ENCODE peak calls at places on chromosome 9, in seven cellular contexts. O is tibial artery, L is endothelial cell, S is sigmoid colon, N is astrocyte, V is Caco-2, F is PC-3. Q is an unnamed sample.

GRCh38 chr9:137383453-137384115 is 39.4 kb downstream of the EXD3 start:
- DNase-seq in V (peak), O (no peak), S (peak), L (no peak), N (no peak), F (no peak), Q (no peak)

GRCh38 chr9:92639791-92640271 is 30.1 kb downstream of the IPPK start:
- DNase-seq in F (no peak), V (no peak), N (no peak), S (peak), L (no peak), O (no peak), Q (no peak)

GRCh38 chr9:91795500-91796241 is 154.4 kb downstream of the ROR2 start:
- DNase-seq in S (peak), V (no peak), F (peak), L (no peak), O (no peak), N (no peak), Q (no peak)

GRCh38 chr9:95206143-95206542 is 111.4 kb downstream of the FANCC start:
- DNase-seq in N (peak), O (no peak), S (no peak), L (no peak), V (no peak), F (no peak), Q (no peak)

GRCh38 chr9:116149844-116150243 is 3.7 kb upstream of the PAPPA start:
- DNase-seq in S (no peak), L (peak), N (no peak), F (peak), V (peak), O (no peak), Q (no peak)

GRCh38 chr9:89888677-89889076 is 283.9 kb downstream of the GADD45G start:
- DNase-seq in N (no peak), L (no peak), O (no peak), F (no peak), V (no peak), S (no peak), Q (no peak)

GRCh38 chr9:93501406-93501805 is 48.0 kb upstream of the FAM120AOS start:
- DNase-seq in F (no peak), O (no peak), S (no peak), L (no peak), V (no peak), N (peak), Q (no peak)

GRCh38 chr9:137162505-137163100 is 7.2 kb downstream of the LRRC26 start:
- DNase-seq in L (no peak), O (no peak), V (peak), S (no peak), F (no peak), N (no peak), Q (no peak)

GRCh38 chr9:77455312-77455927 is 192.7 kb downstream of the GNA14 start:
- DNase-seq in N (no peak), F (peak), O (no peak), S (no peak), L (peak), V (no peak), Q (no peak)

GRCh38 chr9:7489018-7489417 is 310.6 kb downstream of the DMAC1 start:
- DNase-seq in F (no peak), L (no peak), S (no peak), V (no peak), O (no peak), N (no peak), Q (no peak)

GRCh38 chr9:131104016-131104740 is 7.8 kb downstream of the AIF1L start:
- DNase-seq in F (no peak), O (no peak), N (no peak), V (no peak), S (no peak), L (no peak), Q (no peak)

GRCh38 chr9:104900871-104901270 is 27.1 kb downstream of the ABCA1 start:
- DNase-seq in F (no peak), L (no peak), O (no peak), S (no peak), V (no peak), N (no peak), Q (no peak)

GRCh38 chr9:119009253-119009652 is 360.0 kb downstream of the BRINP1 start:
- DNase-seq in V (no peak), L (no peak), O (no peak), N (peak), F (no peak), S (no peak), Q (no peak)

GRCh38 chr9:16417749-16418148 is 452.7 kb downstream of the BNC2 start:
- DNase-seq in O (no peak), V (no peak), N (peak), S (no peak), L (no peak), F (no peak), Q (no peak)

GRCh38 chr9:114452219-114453169 is 52.8 kb downstream of the WHRN start:
- DNase-seq in L (no peak), V (no peak), O (no peak), N (no peak), S (no peak), F (no peak), Q (no peak)

GRCh38 chr9:133255371-133255940 is 19.5 kb downstream of the ABO start:
- DNase-seq in L (no peak), V (no peak), F (no peak), O (no peak), N (no peak), S (no peak), Q (no peak)

GRCh38 chr9:36431078-36431477 is 31.0 kb upstream of the RNF38 start:
- DNase-seq in S (no peak), O (no peak), F (no peak), L (no peak), V (no peak), N (no peak), Q (no peak)

GRCh38 chr9:118003240-118003639 is 299.0 kb downstream of the TLR4 start:
- DNase-seq in N (no peak), F (no peak), O (no peak), S (no peak), V (no peak), L (no peak), Q (no peak)

GRCh38 chr9:72661401-72662135 is 140.2 kb downstream of the TMC1 start:
- DNase-seq in V (no peak), L (no peak), S (no peak), O (no peak), N (peak), F (no peak), Q (no peak)

GRCh38 chr9:22116751-22117150 is 107.6 kb upstream of the CDKN2B start:
- DNase-seq in L (no peak), O (no peak), F (no peak), S (no peak), V (no peak), N (no peak), Q (no peak)

GRCh38 chr9:134419684-134420076 is 93.4 kb downstream of the RXRA start:
- DNase-seq in L (peak), V (peak), S (no peak), N (no peak), O (no peak), F (peak), Q (no peak)

GRCh38 chr9:94903961-94904421 is 177.5 kb downstream of the AOPEP start:
- DNase-seq in O (no peak), V (no peak), S (no peak), F (no peak), L (no peak), N (peak), Q (no peak)

GRCh38 chr9:95497772-95498171 is 19.0 kb downstream of the PTCH1 start:
- DNase-seq in N (no peak), V (no peak), S (no peak), O (no peak), F (no peak), L (no peak), Q (no peak)

GRCh38 chr9:100575765-100576368 is 2.0 kb upstream of the CAVIN4 start:
- DNase-seq in F (peak), V (no peak), S (no peak), L (no peak), O (no peak), N (peak), Q (no peak)

GRCh38 chr9:133371261-133371711 is 4.6 kb downstream of the SURF4 start:
- DNase-seq in V (no peak), N (peak), F (no peak), L (no peak), O (no peak), S (no peak), Q (peak)

GRCh38 chr9:89422151-89422918 is 75.6 kb downstream of the SEMA4D start:
- DNase-seq in O (no peak), F (peak), N (peak), L (no peak), S (no peak), V (no peak), Q (no peak)

GRCh38 chr9:75896193-75896592 is 5.7 kb downstream of the PCSK5 start:
- DNase-seq in L (no peak), N (no peak), O (no peak), S (no peak), F (no peak), V (no peak), Q (no peak)

GRCh38 chr9:35112257-35113020 is 3.2 kb downstream of the ATOSB start:
- DNase-seq in O (peak), S (no peak), L (no peak), V (peak), N (peak), F (peak), Q (no peak)

GRCh38 chr9:84140535-84141101 is 160.0 kb downstream of the RMI1 start:
- DNase-seq in F (no peak), L (peak), V (no peak), O (no peak), S (no peak), N (peak), Q (no peak)

GRCh38 chr9:122127396-122127798 is 32.2 kb downstream of the NDUFA8 start:
- DNase-seq in V (no peak), F (no peak), O (peak), S (peak), L (no peak), N (no peak), Q (no peak)

GRCh38 chr9:29999645-30000044 is 2384.8 kb upstream of the ACO1 start:
- DNase-seq in L (no peak), O (no peak), F (no peak), S (no peak), V (no peak), N (no peak), Q (no peak)

GRCh38 chr9:91837982-91838731 is 111.9 kb downstream of the ROR2 start:
- DNase-seq in V (no peak), F (peak), O (peak), L (no peak), S (peak), N (peak), Q (no peak)

GRCh38 chr9:78295731-78296130 is 1.2 kb upstream of the PSAT1 start:
- DNase-seq in S (no peak), V (no peak), F (no peak), O (no peak), N (no peak), L (no peak), Q (no peak)

GRCh38 chr9:104747245-104747564 is 278 bp upstream of the NIPSNAP3A start:
- DNase-seq in N (no peak), S (no peak), V (no peak), F (peak), O (no peak), L (no peak), Q (no peak)

GRCh38 chr9:97819735-97820134 is 33.3 kb upstream of the FOXE1 start:
- DNase-seq in F (no peak), V (no peak), S (no peak), N (no peak), L (no peak), O (no peak), Q (no peak)
- TF ChIP-seq CTCF in F (no peak), V (no peak), S (no peak), N (no peak), L (no peak), O (no peak), Q (no peak)

DNA sequence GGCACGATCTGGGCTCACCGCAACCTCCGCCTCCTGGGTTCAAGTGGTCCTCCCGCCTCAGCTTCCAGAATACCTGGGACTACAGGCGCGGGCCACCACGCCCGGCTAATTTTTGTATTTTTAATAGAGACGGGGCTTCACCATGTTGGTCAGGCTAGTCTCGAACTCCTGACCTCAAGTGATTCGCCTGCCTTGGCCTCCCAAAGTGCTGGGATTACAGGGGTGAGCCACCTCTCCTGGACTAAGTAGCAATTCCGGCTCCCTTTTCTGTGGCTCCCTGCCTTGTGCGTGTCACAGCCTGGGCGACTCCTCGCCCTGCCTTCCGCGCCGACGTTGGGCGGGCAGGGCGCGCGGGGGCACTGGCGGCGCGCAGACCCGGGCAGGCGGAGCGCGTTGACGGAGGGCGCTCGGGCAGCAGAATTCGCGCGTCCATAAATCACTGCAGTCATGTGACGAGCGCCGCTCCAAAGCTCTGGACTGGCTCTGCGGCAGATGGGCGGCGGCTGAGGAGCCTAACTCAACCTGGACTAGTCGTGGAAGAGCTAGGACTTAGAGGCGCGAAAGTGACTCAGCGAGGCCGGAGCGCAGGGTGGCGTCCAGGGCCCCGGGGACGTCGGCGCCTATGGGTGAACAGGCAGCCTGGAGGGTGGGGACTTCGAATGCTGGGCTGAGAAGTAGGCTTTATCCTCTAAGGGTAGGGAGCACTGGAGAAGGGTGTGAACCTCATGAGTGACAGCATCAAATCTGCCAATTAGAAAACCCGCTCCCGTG is 1.4 kb upstream of the CIZ1 start:
- DNase-seq in O (peak), L (peak), F (peak), V (peak), N (peak), S (peak), Q (peak)
- TF ChIP-seq CTCF in O (peak), L (peak), F (peak), V (no peak), N (no peak), S (no peak), Q (peak)

DNA sequence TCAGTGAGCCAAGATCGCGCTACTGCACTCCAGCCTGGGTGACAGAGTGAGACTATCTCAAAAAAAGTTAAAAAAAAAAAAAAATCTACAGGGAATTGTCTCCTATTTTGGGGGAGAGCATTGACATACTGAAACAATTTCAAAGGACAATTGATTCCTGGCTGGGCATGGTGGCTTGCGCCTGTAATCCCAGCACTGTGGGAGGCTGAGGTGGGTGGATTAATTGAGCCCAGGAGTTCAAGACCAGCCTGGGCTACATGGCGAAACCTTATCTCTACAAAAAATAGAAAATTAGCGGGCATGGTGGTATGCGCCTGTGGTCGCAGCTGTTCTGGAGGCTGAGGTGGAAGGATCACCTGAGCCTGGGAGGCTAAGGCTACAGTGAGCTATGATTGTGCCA is 30.6 kb downstream of the GPR107 start:
- DNase-seq in O (no peak), V (no peak), F (no peak), N (no peak), L (no peak), S (peak), Q (no peak)
- TF ChIP-seq CTCF in O (no peak), V (no peak), F (no peak), N (no peak), L (no peak), S (no peak), Q (no peak)

GRCh38 chr9:13478637-13479036 is 199.1 kb upstream of the MPDZ start:
- DNase-seq in S (no peak), V (no peak), L (no peak), N (peak), O (no peak), F (no peak), Q (no peak)

GRCh38 chr9:13481274-13481673 is 201.8 kb upstream of the MPDZ start:
- DNase-seq in O (no peak), V (no peak), N (peak), S (no peak), L (no peak), F (no peak), Q (no peak)

GRCh38 chr9:13480688-13481087 is 201.2 kb upstream of the MPDZ start:
- DNase-seq in S (no peak), O (no peak), N (peak), F (no peak), V (no peak), L (no peak), Q (no peak)

GRCh38 chr9:13478235-13478634 is 198.7 kb upstream of the MPDZ start:
- DNase-seq in F (peak), N (peak), V (no peak), L (no peak), S (no peak), O (no peak), Q (no peak)

DNA sequence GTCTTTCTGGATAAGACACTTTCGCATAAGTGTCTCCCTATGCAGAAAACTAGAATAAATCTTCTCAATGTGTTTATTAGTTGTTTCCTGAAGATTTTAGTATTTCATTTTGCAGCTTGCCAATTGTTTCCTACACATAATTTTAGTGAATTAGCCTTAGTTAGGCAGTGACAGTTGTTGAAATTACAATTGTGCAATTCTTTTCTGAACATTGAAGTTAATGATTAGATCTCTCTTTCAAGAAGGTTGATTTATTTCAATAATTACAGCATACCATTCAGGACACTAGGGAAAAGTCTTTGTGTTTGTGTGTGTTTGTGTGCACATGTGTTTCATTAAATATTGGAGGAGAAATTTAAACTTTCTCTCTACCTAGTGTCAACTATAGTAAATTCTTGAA is 199.6 kb upstream of the MPDZ start:
- DNase-seq in V (no peak), N (no peak), L (no peak), O (no peak), S (no peak), F (no peak), Q (no peak)
- TF ChIP-seq CTCF in V (no peak), N (no peak), L (no peak), O (no peak), S (no peak), F (no peak), Q (no peak)

GRCh38 chr9:127398715-127399400 is 1.9 kb downstream of the SLC2A8 start:
- DNase-seq in N (no peak), L (no peak), S (peak), F (no peak), O (no peak), V (peak), Q (no peak)

GRCh38 chr9:127395491-127396252 is 1.3 kb upstream of the SLC2A8 start:
- DNase-seq in N (no peak), L (no peak), S (no peak), V (peak), F (no peak), O (no peak), Q (no peak)

GRCh38 chr9:127397722-127398647 is 1.0 kb downstream of the SLC2A8 start:
- DNase-seq in V (peak), F (peak), O (peak), S (peak), N (no peak), L (peak), Q (peak)

GRCh38 chr9:127396253-127396807 is 639 bp upstream of the SLC2A8 start:
- DNase-seq in F (no peak), S (peak), V (no peak), N (no peak), O (peak), L (no peak), Q (no peak)

DNA sequence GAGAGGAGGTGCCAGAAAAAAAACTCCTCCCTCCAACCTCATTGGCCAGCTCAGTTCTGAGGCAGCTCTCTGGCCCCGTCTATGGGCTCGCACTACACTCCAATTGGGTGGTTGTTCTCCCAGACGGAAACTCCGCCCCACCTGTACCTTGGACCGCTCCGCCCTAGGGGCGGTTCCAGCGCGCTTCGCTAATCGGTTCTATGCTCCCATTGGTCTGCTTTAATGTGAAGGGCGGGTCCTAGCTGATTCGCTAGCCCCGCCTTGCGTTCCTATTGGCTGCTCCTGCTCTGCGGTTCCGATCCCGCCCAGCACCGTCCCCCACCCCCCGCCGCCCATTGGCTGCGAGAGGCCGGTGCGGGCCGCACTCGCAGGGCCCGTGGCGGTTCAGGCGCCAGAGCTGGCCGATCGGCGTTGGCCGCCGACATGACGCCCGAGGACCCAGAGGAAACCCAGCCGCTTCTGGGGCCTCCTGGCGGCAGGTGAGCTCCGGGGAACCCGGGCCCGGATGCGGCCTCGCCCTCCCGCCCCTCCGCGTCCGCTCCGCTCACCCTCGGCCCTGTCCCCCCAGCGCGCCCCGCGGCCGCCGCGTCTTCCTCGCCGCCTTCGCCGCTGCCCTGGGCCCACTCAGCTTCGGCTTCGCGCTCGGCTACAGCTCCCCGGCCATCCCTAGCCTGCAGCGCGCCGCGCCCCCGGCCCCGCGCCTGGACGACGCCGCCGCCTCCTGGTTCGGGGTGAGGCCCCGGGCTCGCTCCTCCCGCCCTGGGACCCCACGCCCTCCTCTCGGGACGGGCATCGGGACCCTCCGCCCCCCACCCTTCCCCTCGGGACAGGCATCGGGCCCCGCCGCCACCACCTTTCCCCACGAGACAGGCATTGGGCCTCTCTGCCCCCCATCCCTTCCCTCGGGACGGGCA is at the start of gene SLC2A8:
- DNase-seq in N (peak), O (peak), S (peak), L (peak), V (peak), F (peak), Q (peak)
- TF ChIP-seq CTCF in N (no peak), O (peak), S (no peak), L (no peak), V (peak), F (peak), Q (no peak)

DNA sequence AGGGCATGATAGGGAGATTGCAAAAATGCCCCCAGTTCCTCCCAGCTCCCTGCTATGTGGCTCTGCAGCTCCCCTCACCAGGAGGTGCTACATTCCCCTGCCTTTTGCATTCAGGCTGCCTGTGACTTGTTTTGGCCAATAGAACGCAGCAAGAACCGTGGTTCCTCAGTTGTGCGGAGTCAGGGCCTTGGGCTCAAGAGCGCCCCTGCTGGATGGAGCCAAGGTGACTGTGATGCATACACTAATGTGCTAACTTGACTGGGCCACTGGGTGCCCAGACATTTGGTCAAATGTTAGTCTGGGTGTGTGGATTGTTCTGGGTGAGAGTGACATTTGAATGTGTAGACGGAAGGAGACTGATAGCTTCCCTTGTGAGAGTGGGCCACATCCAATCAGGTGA is 123.3 kb upstream of the MVB12B start:
- DNase-seq in V (no peak), N (no peak), S (no peak), F (no peak), L (no peak), O (no peak), Q (no peak)
- TF ChIP-seq CTCF in V (no peak), N (no peak), S (no peak), F (peak), L (no peak), O (no peak), Q (no peak)

Q was measured in natural killer cell.